ENCODE peak calls at places on chromosomes 16 and 17, in nine cellular contexts. One of them, this sample, is unnamed.

GRCh38 chr16:57846078-57846697 is 43.9 kb upstream of the KIFC3 start:
- DNase-seq in GM20000: no peak
- DNase-seq in Caco-2: peak
- DNase-seq in cardiac muscle cell: no peak
- DNase-seq in H1: peak
- DNase-seq in endothelial cell: no peak
- DNase-seq in B cell: no peak
- DNase-seq in mesothelial cell of epicardium: no peak
- DNase-seq in BJ: no peak
- DNase-seq in this sample: no peak

GRCh38 chr16:89122322-89122831 is 28.7 kb downstream of the ACSF3 start:
- DNase-seq in H1: no peak
- DNase-seq in endothelial cell: no peak
- DNase-seq in BJ: no peak
- DNase-seq in B cell: peak
- DNase-seq in mesothelial cell of epicardium: no peak
- DNase-seq in cardiac muscle cell: no peak
- DNase-seq in GM20000: peak
- DNase-seq in Caco-2: no peak
- DNase-seq in this sample: peak

GRCh38 chr17:27327397-27327796 is 33.5 kb downstream of the WSB1 start:
- DNase-seq in endothelial cell: no peak
- DNase-seq in BJ: no peak
- DNase-seq in B cell: no peak
- DNase-seq in H1: no peak
- DNase-seq in GM20000: no peak
- DNase-seq in Caco-2: no peak
- DNase-seq in cardiac muscle cell: no peak
- DNase-seq in mesothelial cell of epicardium: no peak
- DNase-seq in this sample: no peak

GRCh38 chr17:63162406-63163157 is 196.5 kb downstream of the TANC2 start:
- DNase-seq in cardiac muscle cell: no peak
- DNase-seq in H1: no peak
- DNase-seq in BJ: no peak
- DNase-seq in GM20000: no peak
- DNase-seq in Caco-2: no peak
- DNase-seq in mesothelial cell of epicardium: no peak
- DNase-seq in endothelial cell: no peak
- DNase-seq in B cell: no peak
- DNase-seq in this sample: no peak

GRCh38 chr17:27651411-27652345 is 20.7 kb downstream of the LGALS9 start:
- DNase-seq in mesothelial cell of epicardium: no peak
- DNase-seq in Caco-2: peak
- DNase-seq in H1: peak
- DNase-seq in B cell: peak
- DNase-seq in cardiac muscle cell: peak
- DNase-seq in BJ: no peak
- DNase-seq in endothelial cell: peak
- DNase-seq in GM20000: peak
- DNase-seq in this sample: peak

GRCh38 chr17:953767-954166 is 25.8 kb downstream of the NXN start:
- DNase-seq in BJ: no peak
- DNase-seq in H1: no peak
- DNase-seq in B cell: no peak
- DNase-seq in mesothelial cell of epicardium: no peak
- DNase-seq in GM20000: no peak
- DNase-seq in endothelial cell: no peak
- DNase-seq in Caco-2: no peak
- DNase-seq in cardiac muscle cell: no peak
- DNase-seq in this sample: no peak

GRCh38 chr17:51869387-51869786 is 289.1 kb downstream of the CA10 start:
- DNase-seq in Caco-2: no peak
- DNase-seq in H1: peak
- DNase-seq in B cell: no peak
- DNase-seq in cardiac muscle cell: peak
- DNase-seq in endothelial cell: peak
- DNase-seq in BJ: no peak
- DNase-seq in mesothelial cell of epicardium: no peak
- DNase-seq in GM20000: peak
- DNase-seq in this sample: peak

GRCh38 chr16:1908983-1909382 is 9.2 kb downstream of the HS3ST6 start:
- DNase-seq in Caco-2: no peak
- DNase-seq in GM20000: no peak
- DNase-seq in B cell: no peak
- DNase-seq in H1: no peak
- DNase-seq in mesothelial cell of epicardium: no peak
- DNase-seq in cardiac muscle cell: no peak
- DNase-seq in BJ: no peak
- DNase-seq in endothelial cell: no peak
- DNase-seq in this sample: no peak

GRCh38 chr17:7476474-7476873 is 3.0 kb downstream of the ZBTB4 start:
- DNase-seq in B cell: no peak
- DNase-seq in mesothelial cell of epicardium: no peak
- DNase-seq in Caco-2: no peak
- DNase-seq in BJ: no peak
- DNase-seq in cardiac muscle cell: no peak
- DNase-seq in H1: no peak
- DNase-seq in GM20000: no peak
- DNase-seq in endothelial cell: no peak
- DNase-seq in this sample: peak

GRCh38 chr17:72754513-72754912 is 338.0 kb downstream of the SLC39A11 start:
- DNase-seq in cardiac muscle cell: no peak
- DNase-seq in GM20000: no peak
- DNase-seq in H1: no peak
- DNase-seq in mesothelial cell of epicardium: no peak
- DNase-seq in Caco-2: no peak
- DNase-seq in BJ: no peak
- DNase-seq in endothelial cell: no peak
- DNase-seq in B cell: no peak
- DNase-seq in this sample: peak

GRCh38 chr17:50372708-50373556 is at the start of the genes EME1 and MRPL27:
- DNase-seq in Caco-2: peak
- DNase-seq in mesothelial cell of epicardium: peak
- DNase-seq in cardiac muscle cell: peak
- DNase-seq in B cell: peak
- DNase-seq in BJ: peak
- DNase-seq in H1: peak
- DNase-seq in GM20000: peak
- DNase-seq in endothelial cell: peak
- DNase-seq in this sample: peak

GRCh38 chr17:17524091-17524490 is 27.9 kb upstream of the RASD1 start:
- DNase-seq in mesothelial cell of epicardium: no peak
- DNase-seq in B cell: no peak
- DNase-seq in BJ: no peak
- DNase-seq in endothelial cell: no peak
- DNase-seq in GM20000: no peak
- DNase-seq in Caco-2: no peak
- DNase-seq in H1: no peak
- DNase-seq in cardiac muscle cell: no peak
- DNase-seq in this sample: no peak

GRCh38 chr17:82101301-82101715 is 3.3 kb upstream of the FASN start:
- DNase-seq in cardiac muscle cell: no peak
- DNase-seq in endothelial cell: no peak
- DNase-seq in B cell: no peak
- DNase-seq in Caco-2: no peak
- DNase-seq in GM20000: no peak
- DNase-seq in BJ: no peak
- DNase-seq in mesothelial cell of epicardium: no peak
- DNase-seq in H1: no peak
- DNase-seq in this sample: no peak

GRCh38 chr16:28321700-28322411 is 29.5 kb downstream of the SBK1 start:
- DNase-seq in H1: peak
- DNase-seq in B cell: no peak
- DNase-seq in Caco-2: peak
- DNase-seq in endothelial cell: peak
- DNase-seq in GM20000: peak
- DNase-seq in cardiac muscle cell: peak
- DNase-seq in mesothelial cell of epicardium: no peak
- DNase-seq in BJ: no peak
- DNase-seq in this sample: peak

GRCh38 chr16:85271198-85271597 is 158.9 kb upstream of the CIBAR2 start:
- DNase-seq in Caco-2: no peak
- DNase-seq in mesothelial cell of epicardium: no peak
- DNase-seq in H1: no peak
- DNase-seq in BJ: no peak
- DNase-seq in endothelial cell: no peak
- DNase-seq in B cell: no peak
- DNase-seq in GM20000: no peak
- DNase-seq in cardiac muscle cell: no peak
- DNase-seq in this sample: no peak

GRCh38 chr16:49638696-49639629 is 216.9 kb downstream of the ZNF423 start:
- DNase-seq in H1: no peak
- DNase-seq in cardiac muscle cell: peak
- DNase-seq in mesothelial cell of epicardium: no peak
- DNase-seq in endothelial cell: no peak
- DNase-seq in GM20000: no peak
- DNase-seq in Caco-2: no peak
- DNase-seq in BJ: no peak
- DNase-seq in B cell: no peak
- DNase-seq in this sample: no peak

GRCh38 chr17:82849076-82849945 is 9.5 kb upstream of the ZNF750 start:
- DNase-seq in cardiac muscle cell: no peak
- DNase-seq in GM20000: no peak
- DNase-seq in H1: no peak
- DNase-seq in B cell: no peak
- DNase-seq in mesothelial cell of epicardium: no peak
- DNase-seq in BJ: no peak
- DNase-seq in Caco-2: no peak
- DNase-seq in endothelial cell: no peak
- DNase-seq in this sample: no peak

GRCh38 chr17:42133461-42134041 is 10.9 kb downstream of the HSPB9 start:
- DNase-seq in mesothelial cell of epicardium: no peak
- DNase-seq in BJ: no peak
- DNase-seq in cardiac muscle cell: no peak
- DNase-seq in H1: no peak
- DNase-seq in B cell: peak
- DNase-seq in Caco-2: no peak
- DNase-seq in GM20000: peak
- DNase-seq in endothelial cell: no peak
- DNase-seq in this sample: no peak

GRCh38 chr16:1749152-1750117 is 21.9 kb downstream of the NME3 start:
- DNase-seq in mesothelial cell of epicardium: no peak
- DNase-seq in GM20000: no peak
- DNase-seq in H1: no peak
- DNase-seq in BJ: no peak
- DNase-seq in B cell: no peak
- DNase-seq in endothelial cell: no peak
- DNase-seq in cardiac muscle cell: no peak
- DNase-seq in Caco-2: no peak
- DNase-seq in this sample: peak

GRCh38 chr17:27778193-27778592 is 22.1 kb downstream of the NOS2 start:
- DNase-seq in mesothelial cell of epicardium: no peak
- DNase-seq in B cell: no peak
- DNase-seq in endothelial cell: no peak
- DNase-seq in GM20000: no peak
- DNase-seq in BJ: no peak
- DNase-seq in cardiac muscle cell: peak
- DNase-seq in H1: no peak
- DNase-seq in Caco-2: no peak
- DNase-seq in this sample: peak

DNA sequence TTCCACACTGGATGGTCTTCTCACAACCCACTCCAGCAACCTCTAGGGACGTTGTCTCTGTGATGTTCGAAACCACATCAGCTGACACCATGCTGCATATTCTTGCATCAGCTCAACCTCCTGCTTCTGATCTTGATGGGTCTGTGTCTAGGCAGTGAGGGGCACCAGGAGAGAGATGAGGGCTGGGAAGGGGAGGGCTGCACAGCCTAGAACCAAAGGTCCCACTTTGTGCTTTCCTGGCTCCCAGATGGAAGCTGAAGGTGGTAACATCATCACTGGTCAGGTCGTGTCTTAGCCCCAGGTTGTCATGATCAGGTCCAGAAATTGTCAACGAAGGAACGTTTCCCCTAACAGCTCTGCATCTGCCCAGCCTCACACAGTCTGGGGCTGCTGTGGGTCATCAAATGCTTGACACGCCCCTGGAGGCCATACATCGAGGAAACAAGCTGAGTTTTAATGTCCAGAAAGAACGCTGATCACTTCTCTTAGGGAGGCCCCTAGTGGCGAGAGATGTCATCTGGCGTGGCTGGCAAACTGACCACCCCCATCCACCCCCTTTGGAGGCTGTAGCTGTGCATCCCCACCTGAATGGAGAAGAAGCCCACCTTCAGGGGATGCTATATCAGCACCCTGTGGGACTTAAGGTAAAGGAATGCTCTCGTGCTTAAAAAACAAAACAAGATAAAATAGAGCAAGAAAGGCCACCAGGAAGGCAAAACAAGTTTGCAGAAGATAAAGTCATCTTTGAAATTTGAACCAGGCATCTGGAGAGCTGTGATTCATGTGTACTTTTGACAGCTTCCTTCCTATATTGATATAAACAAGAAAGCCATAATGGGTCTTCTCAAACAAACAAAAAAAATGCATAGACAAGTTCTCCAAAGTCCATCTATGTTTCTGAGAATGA is 58.3 kb downstream of the WIPI1 start:
- DNase-seq in H1: peak
- DNase-seq in cardiac muscle cell: peak
- DNase-seq in GM20000: peak
- DNase-seq in BJ: no peak
- DNase-seq in mesothelial cell of epicardium: no peak
- DNase-seq in Caco-2: peak
- DNase-seq in endothelial cell: peak
- DNase-seq in B cell: peak
- DNase-seq in this sample: peak
- TF ChIP-seq CTCF in H1: peak
- TF ChIP-seq CTCF in cardiac muscle cell: peak
- TF ChIP-seq CTCF in GM20000: peak
- TF ChIP-seq CTCF in BJ: peak
- TF ChIP-seq CTCF in mesothelial cell of epicardium: peak
- TF ChIP-seq CTCF in Caco-2: peak
- TF ChIP-seq CTCF in endothelial cell: peak
- TF ChIP-seq CTCF in B cell: peak
- TF ChIP-seq CTCF in this sample: peak

GRCh38 chr17:76529224-76529642 is 8.3 kb downstream of the CYGB start:
- DNase-seq in B cell: no peak
- DNase-seq in H1: no peak
- DNase-seq in BJ: peak
- DNase-seq in Caco-2: no peak
- DNase-seq in endothelial cell: no peak
- DNase-seq in GM20000: no peak
- DNase-seq in mesothelial cell of epicardium: no peak
- DNase-seq in cardiac muscle cell: peak
- DNase-seq in this sample: peak
- TF ChIP-seq CTCF in B cell: no peak
- TF ChIP-seq CTCF in H1: no peak
- TF ChIP-seq CTCF in BJ: no peak
- TF ChIP-seq CTCF in Caco-2: no peak
- TF ChIP-seq CTCF in endothelial cell: no peak
- TF ChIP-seq CTCF in GM20000: no peak
- TF ChIP-seq CTCF in mesothelial cell of epicardium: no peak
- TF ChIP-seq CTCF in cardiac muscle cell: no peak
- TF ChIP-seq CTCF in this sample: no peak

GRCh38 chr17:8630802-8631553 is 453 bp upstream of the MYH10 start:
- DNase-seq in B cell: peak
- DNase-seq in Caco-2: peak
- DNase-seq in GM20000: peak
- DNase-seq in endothelial cell: peak
- DNase-seq in cardiac muscle cell: peak
- DNase-seq in BJ: peak
- DNase-seq in mesothelial cell of epicardium: peak
- DNase-seq in H1: peak
- DNase-seq in this sample: peak
- TF ChIP-seq CTCF in B cell: peak
- TF ChIP-seq CTCF in Caco-2: no peak
- TF ChIP-seq CTCF in GM20000: no peak
- TF ChIP-seq CTCF in endothelial cell: peak
- TF ChIP-seq CTCF in cardiac muscle cell: no peak
- TF ChIP-seq CTCF in BJ: no peak
- TF ChIP-seq CTCF in mesothelial cell of epicardium: no peak
- TF ChIP-seq CTCF in H1: peak
- TF ChIP-seq CTCF in this sample: no peak

GRCh38 chr16:86462334-86463084 is 47.8 kb upstream of the FOXF1 start:
- DNase-seq in GM20000: no peak
- DNase-seq in mesothelial cell of epicardium: no peak
- DNase-seq in H1: no peak
- DNase-seq in endothelial cell: no peak
- DNase-seq in BJ: no peak
- DNase-seq in B cell: no peak
- DNase-seq in cardiac muscle cell: no peak
- DNase-seq in Caco-2: no peak
- DNase-seq in this sample: no peak
- TF ChIP-seq CTCF in GM20000: no peak
- TF ChIP-seq CTCF in mesothelial cell of epicardium: no peak
- TF ChIP-seq CTCF in H1: no peak
- TF ChIP-seq CTCF in endothelial cell: no peak
- TF ChIP-seq CTCF in BJ: no peak
- TF ChIP-seq CTCF in B cell: no peak
- TF ChIP-seq CTCF in cardiac muscle cell: no peak
- TF ChIP-seq CTCF in Caco-2: no peak
- TF ChIP-seq CTCF in this sample: no peak